ENCODE peak calls at places on chromosomes 1 and 21, in six cellular contexts. One of them, this sample, is unnamed. For H3K9me3, the result is how much of the 10 kb centered on the place peaks cover.

GRCh38 chr21:29360799-29361765 is 62.4 kb downstream of the BACH1 start:
- DNase-seq in PC-9: no peak
- DNase-seq in GM23248: no peak
- DNase-seq in endothelial cell of umbilical vein: no peak
- DNase-seq in neural progenitor cell: peak
- DNase-seq in MM.1S: no peak
- DNase-seq in this sample: no peak

GRCh38 chr1:88463401-88463800 is 220.7 kb upstream of the PKN2 start:
- DNase-seq in PC-9: no peak
- DNase-seq in GM23248: no peak
- DNase-seq in endothelial cell of umbilical vein: no peak
- DNase-seq in neural progenitor cell: no peak
- DNase-seq in MM.1S: no peak
- DNase-seq in this sample: no peak

GRCh38 chr1:164659621-164660414 is 100.8 kb downstream of the PBX1 start:
- DNase-seq in PC-9: peak
- DNase-seq in GM23248: no peak
- DNase-seq in endothelial cell of umbilical vein: no peak
- DNase-seq in neural progenitor cell: no peak
- DNase-seq in MM.1S: no peak
- DNase-seq in this sample: no peak

GRCh38 chr1:39835935-39836594 is 47.2 kb downstream of the TRIT1 start:
- DNase-seq in PC-9: no peak
- DNase-seq in GM23248: no peak
- DNase-seq in endothelial cell of umbilical vein: no peak
- DNase-seq in neural progenitor cell: no peak
- DNase-seq in MM.1S: no peak
- DNase-seq in this sample: no peak

GRCh38 chr1:54186056-54186455 is 13.8 kb downstream of the CYB5RL start:
- DNase-seq in PC-9: no peak
- DNase-seq in GM23248: no peak
- DNase-seq in endothelial cell of umbilical vein: no peak
- DNase-seq in neural progenitor cell: no peak
- DNase-seq in MM.1S: no peak
- DNase-seq in this sample: no peak

GRCh38 chr1:28115267-28115666 is 26.9 kb upstream of the EYA3 start:
- DNase-seq in PC-9: no peak
- DNase-seq in GM23248: no peak
- DNase-seq in endothelial cell of umbilical vein: no peak
- DNase-seq in neural progenitor cell: no peak
- DNase-seq in MM.1S: no peak
- DNase-seq in this sample: no peak

GRCh38 chr1:48876221-48876785 is 99.6 kb upstream of the BEND5 start:
- DNase-seq in PC-9: no peak
- DNase-seq in GM23248: peak
- DNase-seq in endothelial cell of umbilical vein: no peak
- DNase-seq in neural progenitor cell: no peak
- DNase-seq in MM.1S: no peak
- DNase-seq in this sample: no peak

GRCh38 chr1:235027862-235028250 is 100.8 kb downstream of the TOMM20 start:
- DNase-seq in PC-9: no peak
- DNase-seq in GM23248: no peak
- DNase-seq in endothelial cell of umbilical vein: no peak
- DNase-seq in neural progenitor cell: no peak
- DNase-seq in MM.1S: no peak
- DNase-seq in this sample: no peak

GRCh38 chr1:224183591-224184312 is 712 bp downstream of the DEGS1 start:
- DNase-seq in PC-9: peak
- DNase-seq in GM23248: peak
- DNase-seq in endothelial cell of umbilical vein: peak
- DNase-seq in neural progenitor cell: peak
- DNase-seq in MM.1S: peak
- DNase-seq in this sample: no peak

GRCh38 chr1:17112496-17113236 is 6.6 kb downstream of the PADI2 start:
- DNase-seq in PC-9: no peak
- DNase-seq in GM23248: no peak
- DNase-seq in endothelial cell of umbilical vein: no peak
- DNase-seq in neural progenitor cell: no peak
- DNase-seq in MM.1S: no peak
- DNase-seq in this sample: no peak

GRCh38 chr1:166167395-166167922 is 658 bp upstream of the FAM78B start:
- DNase-seq in PC-9: no peak
- DNase-seq in GM23248: no peak
- DNase-seq in endothelial cell of umbilical vein: peak
- DNase-seq in neural progenitor cell: no peak
- DNase-seq in MM.1S: no peak
- DNase-seq in this sample: no peak

GRCh38 chr1:234845097-234845660 is 235.2 kb upstream of the IRF2BP2 start:
- DNase-seq in PC-9: peak
- DNase-seq in GM23248: no peak
- DNase-seq in endothelial cell of umbilical vein: peak
- DNase-seq in neural progenitor cell: no peak
- DNase-seq in MM.1S: peak
- DNase-seq in this sample: no peak

GRCh38 chr1:41535236-41535720 is 50.8 kb upstream of the EDN2 start:
- DNase-seq in PC-9: no peak
- DNase-seq in GM23248: no peak
- DNase-seq in endothelial cell of umbilical vein: no peak
- DNase-seq in neural progenitor cell: no peak
- DNase-seq in MM.1S: no peak
- DNase-seq in this sample: no peak

GRCh38 chr1:200877839-200878551 is 5.2 kb downstream of the GPR25 start:
- DNase-seq in PC-9: no peak
- DNase-seq in GM23248: peak
- DNase-seq in endothelial cell of umbilical vein: no peak
- DNase-seq in neural progenitor cell: no peak
- DNase-seq in MM.1S: no peak
- DNase-seq in this sample: no peak

GRCh38 chr1:214603819-214604252 is 841 bp downstream of the CENPF start:
- DNase-seq in PC-9: no peak
- DNase-seq in GM23248: peak
- DNase-seq in endothelial cell of umbilical vein: peak
- DNase-seq in neural progenitor cell: peak
- DNase-seq in MM.1S: peak
- DNase-seq in this sample: no peak

GRCh38 chr21:35189077-35189863 is 140.2 kb upstream of the RUNX1 start:
- DNase-seq in PC-9: no peak
- DNase-seq in GM23248: peak
- DNase-seq in endothelial cell of umbilical vein: no peak
- DNase-seq in neural progenitor cell: no peak
- DNase-seq in MM.1S: no peak
- DNase-seq in this sample: no peak

GRCh38 chr1:16418823-16419425 is 18.3 kb downstream of the SPATA21 start:
- DNase-seq in PC-9: no peak
- DNase-seq in GM23248: peak
- DNase-seq in endothelial cell of umbilical vein: no peak
- DNase-seq in neural progenitor cell: no peak
- DNase-seq in MM.1S: no peak
- DNase-seq in this sample: no peak

GRCh38 chr1:15885269-15885668 is 37.8 kb downstream of the SPEN start:
- DNase-seq in PC-9: no peak
- DNase-seq in GM23248: no peak
- DNase-seq in endothelial cell of umbilical vein: no peak
- DNase-seq in neural progenitor cell: no peak
- DNase-seq in MM.1S: no peak
- DNase-seq in this sample: no peak

GRCh38 chr1:202146993-202147392 is 2.5 kb upstream of the ARL8A start:
- DNase-seq in PC-9: no peak
- DNase-seq in GM23248: no peak
- DNase-seq in endothelial cell of umbilical vein: no peak
- DNase-seq in neural progenitor cell: no peak
- DNase-seq in MM.1S: no peak
- DNase-seq in this sample: no peak

GRCh38 chr1:47757226-47757975 is 239.8 kb downstream of the TRABD2B start:
- DNase-seq in PC-9: no peak
- DNase-seq in GM23248: no peak
- DNase-seq in endothelial cell of umbilical vein: no peak
- DNase-seq in neural progenitor cell: no peak
- DNase-seq in MM.1S: no peak
- DNase-seq in this sample: no peak

GRCh38 chr1:109927356-109927755 is 16.7 kb downstream of the CSF1 start:
- DNase-seq in PC-9: no peak
- DNase-seq in GM23248: no peak
- DNase-seq in endothelial cell of umbilical vein: no peak
- DNase-seq in neural progenitor cell: no peak
- DNase-seq in MM.1S: no peak
- DNase-seq in this sample: no peak

GRCh38 chr1:10586125-10586524 is 111.4 kb downstream of the PEX14 start:
- DNase-seq in PC-9: no peak
- DNase-seq in GM23248: no peak
- DNase-seq in endothelial cell of umbilical vein: no peak
- DNase-seq in neural progenitor cell: no peak
- DNase-seq in MM.1S: no peak
- DNase-seq in this sample: no peak

GRCh38 chr1:230870916-230871315 is 2.6 kb upstream of the C1orf198 start:
- DNase-seq in PC-9: no peak
- DNase-seq in GM23248: no peak
- DNase-seq in endothelial cell of umbilical vein: no peak
- DNase-seq in neural progenitor cell: no peak
- DNase-seq in MM.1S: no peak
- DNase-seq in this sample: no peak

GRCh38 chr1:215543191-215543606 is 23.9 kb upstream of the KCTD3 start:
- DNase-seq in PC-9: peak
- DNase-seq in GM23248: peak
- DNase-seq in endothelial cell of umbilical vein: no peak
- DNase-seq in neural progenitor cell: no peak
- DNase-seq in MM.1S: peak
- DNase-seq in this sample: peak

GRCh38 chr1:116762781-116763115 is 8.5 kb downstream of the CD2 start:
- DNase-seq in PC-9: no peak
- DNase-seq in GM23248: no peak
- DNase-seq in endothelial cell of umbilical vein: no peak
- DNase-seq in neural progenitor cell: no peak
- DNase-seq in MM.1S: no peak
- DNase-seq in this sample: no peak

GRCh38 chr1:68600049-68600661 is 103.3 kb upstream of the DEPDC1 start:
- DNase-seq in PC-9: no peak
- DNase-seq in GM23248: peak
- DNase-seq in endothelial cell of umbilical vein: peak
- DNase-seq in neural progenitor cell: peak
- DNase-seq in MM.1S: peak
- DNase-seq in this sample: no peak

DNA sequence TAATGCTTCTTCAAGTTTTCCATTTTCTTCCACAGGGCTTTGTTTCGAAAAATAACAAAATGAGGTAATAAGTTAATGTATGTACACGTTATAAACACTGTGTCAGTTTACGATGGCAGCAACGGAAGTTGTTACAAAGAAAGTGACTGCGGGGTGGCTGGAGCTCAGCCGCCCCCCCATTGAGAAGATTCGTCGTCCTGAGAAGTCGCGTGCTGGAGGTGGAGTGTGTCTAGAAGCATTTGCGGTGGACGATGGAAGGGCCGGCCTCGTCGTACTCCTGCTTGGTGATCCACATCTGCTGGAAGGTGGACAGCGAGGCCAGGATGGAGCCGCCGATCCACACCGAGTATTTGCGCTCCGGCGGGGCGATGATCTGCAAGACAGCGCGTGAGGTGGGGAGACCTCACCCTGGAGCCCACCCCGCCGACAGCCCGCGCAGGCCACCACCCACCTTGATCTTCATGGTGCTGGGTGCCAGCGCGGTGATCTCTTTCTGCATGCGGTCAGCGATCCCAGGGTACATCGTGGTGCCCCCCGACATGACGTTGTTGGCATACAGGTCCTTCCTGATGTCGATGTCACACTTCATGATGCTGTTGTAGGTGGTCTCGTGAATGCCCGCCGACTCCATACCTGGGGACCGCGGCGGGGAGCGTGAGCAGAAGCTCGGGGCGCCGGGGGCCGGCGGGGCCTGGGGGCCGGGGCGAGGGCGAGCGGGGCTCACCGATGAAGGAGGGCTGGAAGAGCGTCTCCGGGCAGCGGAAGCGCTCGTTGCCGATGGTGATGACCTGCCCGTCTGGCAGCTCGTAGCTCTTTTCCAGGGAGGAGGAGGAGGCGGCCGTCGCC is 2.4 kb downstream of the ACTA1 start:
- DNase-seq in PC-9: no peak
- DNase-seq in GM23248: peak
- DNase-seq in endothelial cell of umbilical vein: no peak
- DNase-seq in neural progenitor cell: no peak
- DNase-seq in MM.1S: no peak
- DNase-seq in this sample: no peak
- TF ChIP-seq EZH2 in PC-9: no peak
- TF ChIP-seq EZH2 in GM23248: peak
- TF ChIP-seq EZH2 in endothelial cell of umbilical vein: peak
- TF ChIP-seq EZH2 in neural progenitor cell: no peak
- TF ChIP-seq EZH2 in MM.1S: no peak
- TF ChIP-seq EZH2 in this sample: peak

DNA sequence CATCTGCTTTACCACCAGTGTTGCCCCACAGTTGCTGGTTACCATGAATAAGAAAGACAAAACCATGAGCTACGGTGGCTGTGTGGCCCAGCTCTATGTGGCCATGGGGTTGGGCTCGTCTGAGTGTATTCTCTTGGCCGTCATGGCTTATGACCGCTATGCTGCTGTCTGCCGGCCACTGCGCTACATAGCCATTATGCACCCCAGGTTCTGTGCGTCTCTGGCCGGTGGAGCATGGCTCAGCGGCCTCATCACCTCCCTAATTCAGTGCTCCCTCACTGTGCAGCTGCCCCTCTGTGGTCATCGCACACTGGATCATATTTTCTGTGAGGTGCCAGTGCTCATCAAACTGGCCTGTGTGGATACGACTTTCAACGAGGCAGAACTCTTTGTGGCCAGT is 14.0 kb downstream of the OR2G6 start:
- DNase-seq in PC-9: no peak
- DNase-seq in GM23248: no peak
- DNase-seq in endothelial cell of umbilical vein: no peak
- DNase-seq in neural progenitor cell: no peak
- DNase-seq in MM.1S: no peak
- DNase-seq in this sample: no peak
- H3K9me3 ChIP-seq in PC-9: under half
- H3K9me3 ChIP-seq in GM23248: under half
- H3K9me3 ChIP-seq in endothelial cell of umbilical vein: under half
- H3K9me3 ChIP-seq in neural progenitor cell: under half
- H3K9me3 ChIP-seq in MM.1S: under half
- H3K9me3 ChIP-seq in this sample: under half

DNA sequence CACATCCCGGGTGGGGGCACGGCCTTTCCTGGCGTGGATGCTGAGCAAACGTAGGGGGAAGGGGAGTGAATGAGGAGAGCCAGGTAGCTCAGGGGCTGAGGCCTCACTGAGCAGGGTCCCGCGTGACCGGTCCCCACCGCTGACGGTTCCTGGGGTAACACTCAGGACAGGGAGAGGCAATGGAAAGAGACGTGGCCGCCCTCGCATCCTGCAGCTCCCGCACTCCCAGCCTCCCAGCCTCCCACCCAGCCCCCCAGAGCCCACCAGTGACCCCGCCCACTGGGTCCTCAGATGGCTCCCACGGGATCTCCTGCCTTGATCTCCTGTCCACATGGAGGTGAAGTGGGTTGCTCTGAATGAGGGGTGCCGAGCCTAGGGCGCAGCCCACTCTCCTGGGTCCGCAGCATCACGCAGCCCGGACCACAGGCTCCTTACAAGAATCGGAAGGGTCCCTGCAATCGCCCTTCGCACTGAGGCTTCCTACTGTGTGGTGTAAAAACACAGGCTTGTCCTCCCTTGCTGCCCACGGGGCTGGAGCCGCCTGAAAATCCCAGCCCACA is 2.4 kb downstream of the TSPEAR start:
- DNase-seq in PC-9: no peak
- DNase-seq in GM23248: no peak
- DNase-seq in endothelial cell of umbilical vein: no peak
- DNase-seq in neural progenitor cell: no peak
- DNase-seq in MM.1S: no peak
- DNase-seq in this sample: no peak
- TF ChIP-seq EZH2 in PC-9: no peak
- TF ChIP-seq EZH2 in GM23248: no peak
- TF ChIP-seq EZH2 in endothelial cell of umbilical vein: no peak
- TF ChIP-seq EZH2 in neural progenitor cell: no peak
- TF ChIP-seq EZH2 in MM.1S: no peak
- TF ChIP-seq EZH2 in this sample: no peak

GRCh38 chr21:44528634-44528995 is 11.4 kb downstream of the KRTAP10-1 start:
- DNase-seq in PC-9: no peak
- DNase-seq in GM23248: no peak
- DNase-seq in endothelial cell of umbilical vein: no peak
- DNase-seq in neural progenitor cell: no peak
- DNase-seq in MM.1S: no peak
- DNase-seq in this sample: no peak
- H3K9me3 ChIP-seq in PC-9: under half
- H3K9me3 ChIP-seq in GM23248: under half
- H3K9me3 ChIP-seq in endothelial cell of umbilical vein: under half
- H3K9me3 ChIP-seq in neural progenitor cell: under half
- H3K9me3 ChIP-seq in MM.1S: under half
- H3K9me3 ChIP-seq in this sample: under half

This sample was measured in SK-N-MC.